ENCODE peak calls at places on chromosomes 13 and 19, in ten cellular contexts. P is K562, L is ovary, E is A549, Z is tibial nerve, Y is transverse colon, T is stomach, R is HepG2, V is SK-N-SH, H is sigmoid colon. S is an unnamed sample.

GRCh38 chr19:39752390-39752789 is 14.6 kb upstream of the CLC start:
- DNase-seq in P (no peak), L (no peak), E (no peak), Z (no peak), Y (no peak), T (no peak), R (no peak), V (no peak), H (no peak), S (no peak)

GRCh38 chr19:51808333-51808986 is 13.5 kb downstream of the FPR3 start:
- DNase-seq in P (peak), L (no peak), E (peak), Z (no peak), Y (no peak), T (no peak), R (peak), V (peak), H (no peak), S (no peak)

GRCh38 chr13:40191186-40191980 is 475.1 kb downstream of the FOXO1 start:
- DNase-seq in P (no peak), L (no peak), E (no peak), Z (no peak), Y (no peak), T (no peak), R (no peak), V (no peak), H (no peak), S (no peak)

GRCh38 chr19:29845576-29846176 is 33.9 kb downstream of the CCNE1 start:
- DNase-seq in P (peak), L (peak), E (peak), Z (no peak), Y (peak), T (no peak), R (no peak), V (peak), H (no peak), S (no peak)

GRCh38 chr13:104757712-104758111 is 1691.5 kb upstream of the SLC10A2 start:
- DNase-seq in P (no peak), L (no peak), E (no peak), Z (no peak), Y (no peak), T (no peak), R (no peak), V (no peak), H (no peak), S (no peak)

GRCh38 chr13:113474179-113474578 is 16.3 kb downstream of the DCUN1D2 start:
- DNase-seq in P (no peak), L (no peak), E (no peak), Z (no peak), Y (peak), T (no peak), R (no peak), V (no peak), H (no peak), S (peak)

GRCh38 chr13:78121459-78122348 is 203.1 kb upstream of the EDNRB start:
- DNase-seq in P (peak), L (no peak), E (peak), Z (no peak), Y (peak), T (peak), R (peak), V (peak), H (no peak), S (no peak)

GRCh38 chr13:40315416-40316064 is 350.9 kb downstream of the FOXO1 start:
- DNase-seq in P (no peak), L (no peak), E (no peak), Z (no peak), Y (no peak), T (no peak), R (no peak), V (no peak), H (no peak), S (peak)

GRCh38 chr13:42396501-42396900 is 124.5 kb downstream of the AKAP11 start:
- DNase-seq in P (no peak), L (no peak), E (no peak), Z (no peak), Y (no peak), T (no peak), R (no peak), V (no peak), H (no peak), S (no peak)

GRCh38 chr19:29528350-29528945 is 2.7 kb downstream of the VSTM2B start:
- DNase-seq in P (peak), L (peak), E (peak), Z (no peak), Y (peak), T (no peak), R (peak), V (peak), H (peak), S (no peak)

GRCh38 chr19:7524523-7524922 is 2.1 kb downstream of the MCOLN1 start:
- DNase-seq in P (no peak), L (no peak), E (no peak), Z (no peak), Y (no peak), T (no peak), R (no peak), V (no peak), H (no peak), S (no peak)

GRCh38 chr19:15629003-15629880 is 11.5 kb upstream of the CYP4F3 start:
- DNase-seq in P (peak), L (peak), E (peak), Z (peak), Y (peak), T (peak), R (peak), V (peak), H (peak), S (peak)

GRCh38 chr13:96379967-96380366 is 290.1 kb downstream of the HS6ST3 start:
- DNase-seq in P (no peak), L (no peak), E (no peak), Z (no peak), Y (no peak), T (no peak), R (no peak), V (no peak), H (no peak), S (no peak)

GRCh38 chr13:75217949-75218348 is 264.0 kb downstream of the TBC1D4 start:
- DNase-seq in P (no peak), L (no peak), E (no peak), Z (no peak), Y (no peak), T (no peak), R (no peak), V (no peak), H (no peak), S (no peak)

GRCh38 chr13:24540236-24541126 is 27.9 kb upstream of the PARP4 start:
- DNase-seq in P (peak), L (no peak), E (peak), Z (no peak), Y (no peak), T (no peak), R (peak), V (peak), H (no peak), S (no peak)

GRCh38 chr13:59266478-59267063 is 897.2 kb downstream of the DIAPH3 start:
- DNase-seq in P (no peak), L (no peak), E (no peak), Z (no peak), Y (no peak), T (no peak), R (no peak), V (no peak), H (no peak), S (no peak)

GRCh38 chr19:20077791-20078463 is at the start of gene ZNF90:
- DNase-seq in P (peak), L (peak), E (peak), Z (peak), Y (peak), T (peak), R (peak), V (peak), H (peak), S (peak)

GRCh38 chr13:38902551-38902950 is 88.1 kb downstream of the STOML3 start:
- DNase-seq in P (no peak), L (no peak), E (no peak), Z (no peak), Y (no peak), T (no peak), R (no peak), V (no peak), H (no peak), S (no peak)

GRCh38 chr13:103525530-103525929 is 459.3 kb upstream of the SLC10A2 start:
- DNase-seq in P (no peak), L (no peak), E (no peak), Z (no peak), Y (no peak), T (no peak), R (no peak), V (no peak), H (no peak), S (no peak)

GRCh38 chr19:41309225-41310030 is 544 bp upstream of the CCDC97 start:
- DNase-seq in P (peak), L (no peak), E (no peak), Z (no peak), Y (no peak), T (no peak), R (no peak), V (no peak), H (no peak), S (no peak)

GRCh38 chr19:3118232-3119070 is 17.4 kb upstream of the GNA15 start:
- DNase-seq in P (no peak), L (no peak), E (no peak), Z (no peak), Y (no peak), T (no peak), R (no peak), V (no peak), H (no peak), S (no peak)

GRCh38 chr19:22052644-22053013 is 345 bp downstream of the ZNF257 start:
- DNase-seq in P (peak), L (no peak), E (no peak), Z (no peak), Y (no peak), T (no peak), R (no peak), V (peak), H (peak), S (no peak)

GRCh38 chr19:56137405-56137804 is 3.7 kb upstream of the ZNF444 start:
- DNase-seq in P (no peak), L (no peak), E (peak), Z (no peak), Y (peak), T (peak), R (no peak), V (no peak), H (no peak), S (no peak)

GRCh38 chr13:114107686-114108081 is 24.7 kb downstream of the RASA3 start:
- DNase-seq in P (no peak), L (no peak), E (no peak), Z (no peak), Y (peak), T (no peak), R (no peak), V (peak), H (peak), S (no peak)

GRCh38 chr13:67515895-67516294 is 285.8 kb upstream of the PCDH9 start:
- DNase-seq in P (no peak), L (no peak), E (no peak), Z (no peak), Y (no peak), T (no peak), R (no peak), V (no peak), H (no peak), S (no peak)

GRCh38 chr13:102367836-102368235 is 34.0 kb downstream of the FGF14 start:
- DNase-seq in P (no peak), L (no peak), E (no peak), Z (no peak), Y (no peak), T (no peak), R (no peak), V (no peak), H (no peak), S (no peak)

GRCh38 chr19:48933382-48933932 is at the start of gene DHDH:
- DNase-seq in P (peak), L (peak), E (peak), Z (no peak), Y (peak), T (peak), R (peak), V (peak), H (peak), S (no peak)

GRCh38 chr19:29668746-29669609 is 3.7 kb downstream of the PLEKHF1 start:
- DNase-seq in P (no peak), L (no peak), E (no peak), Z (no peak), Y (no peak), T (no peak), R (no peak), V (no peak), H (peak), S (no peak)

GRCh38 chr13:40350283-40350992 is 316.0 kb downstream of the FOXO1 start:
- DNase-seq in P (no peak), L (no peak), E (no peak), Z (no peak), Y (no peak), T (no peak), R (no peak), V (no peak), H (no peak), S (no peak)

GRCh38 chr13:45807520-45808099 is 43.9 kb downstream of the SIAH3 start:
- DNase-seq in P (peak), L (no peak), E (peak), Z (no peak), Y (no peak), T (peak), R (peak), V (peak), H (no peak), S (no peak)

GRCh38 chr19:55301459-55302331 is 17.9 kb downstream of the BRSK1 start:
- DNase-seq in P (peak), L (peak), E (peak), Z (peak), Y (peak), T (peak), R (peak), V (peak), H (peak), S (peak)

GRCh38 chr13:30978981-30979956 is 46.8 kb downstream of the TEX26 start:
- DNase-seq in P (peak), L (no peak), E (peak), Z (no peak), Y (peak), T (peak), R (peak), V (peak), H (no peak), S (peak)

GRCh38 chr19:15091918-15092753 is 10.1 kb downstream of the OR1I1 start:
- DNase-seq in P (peak), L (no peak), E (peak), Z (no peak), Y (no peak), T (no peak), R (peak), V (peak), H (peak), S (no peak)

GRCh38 chr13:79998386-79998785 is 342.5 kb downstream of the SPRY2 start:
- DNase-seq in P (no peak), L (no peak), E (no peak), Z (no peak), Y (no peak), T (no peak), R (no peak), V (no peak), H (no peak), S (no peak)

GRCh38 chr19:2722541-2723344 is 1.6 kb upstream of the DIRAS1 start:
- DNase-seq in P (peak), L (peak), E (peak), Z (no peak), Y (peak), T (peak), R (no peak), V (peak), H (peak), S (no peak)

GRCh38 chr13:36814465-36814864 is 4.6 kb upstream of the RFXAP start:
- DNase-seq in P (peak), L (no peak), E (no peak), Z (no peak), Y (no peak), T (no peak), R (no peak), V (no peak), H (no peak), S (no peak)

GRCh38 chr13:64817721-64818120 is 2412.4 kb downstream of the PCDH9 start:
- DNase-seq in P (no peak), L (no peak), E (no peak), Z (no peak), Y (no peak), T (no peak), R (no peak), V (no peak), H (no peak), S (no peak)

GRCh38 chr13:44191103-44191502 is 182.5 kb upstream of the SERP2 start:
- DNase-seq in P (no peak), L (no peak), E (no peak), Z (no peak), Y (no peak), T (no peak), R (no peak), V (no peak), H (no peak), S (no peak)

DNA sequence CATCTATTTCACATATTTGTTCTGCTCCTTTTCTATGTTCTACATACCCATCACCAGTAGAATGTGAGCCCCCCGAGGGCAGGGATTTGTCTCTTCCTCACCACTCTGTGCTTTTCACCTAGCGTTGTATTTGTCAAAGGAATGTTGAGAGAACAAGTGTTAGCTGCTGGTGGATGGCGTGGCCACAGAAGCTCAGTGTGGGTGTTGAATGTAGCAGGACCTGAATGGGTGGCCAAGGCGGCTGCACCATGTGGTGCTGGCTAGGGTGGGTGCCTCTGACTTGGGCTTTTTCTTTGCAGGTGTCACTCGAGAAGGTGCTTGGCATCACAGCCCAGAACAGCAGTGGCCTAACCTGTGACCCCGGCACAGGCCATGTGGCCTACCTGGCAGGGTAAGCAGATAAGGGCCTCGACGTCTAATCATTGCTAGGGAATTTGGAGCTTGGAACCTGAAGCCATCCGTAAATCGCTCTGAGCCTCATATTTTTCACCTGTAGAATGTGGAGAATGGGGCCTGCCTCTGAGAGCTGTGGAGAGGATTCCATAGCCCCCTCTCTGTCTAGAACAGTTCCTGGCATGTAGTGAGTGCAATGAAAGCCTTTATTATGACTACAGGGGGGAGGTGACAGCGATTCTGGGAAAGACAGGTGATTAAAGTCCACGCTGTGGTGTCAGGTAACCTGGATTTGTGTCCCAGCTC is 3.9 kb downstream of the WDR62 start:
- DNase-seq in P (no peak), L (no peak), E (no peak), Z (no peak), Y (no peak), T (no peak), R (peak), V (no peak), H (no peak), S (no peak)
- TF ChIP-seq EP300 in P (no peak), L (no peak), E (no peak), Z (no peak), Y (no peak), T (no peak), R (peak), V (no peak), H (no peak), S (no peak)

DNA sequence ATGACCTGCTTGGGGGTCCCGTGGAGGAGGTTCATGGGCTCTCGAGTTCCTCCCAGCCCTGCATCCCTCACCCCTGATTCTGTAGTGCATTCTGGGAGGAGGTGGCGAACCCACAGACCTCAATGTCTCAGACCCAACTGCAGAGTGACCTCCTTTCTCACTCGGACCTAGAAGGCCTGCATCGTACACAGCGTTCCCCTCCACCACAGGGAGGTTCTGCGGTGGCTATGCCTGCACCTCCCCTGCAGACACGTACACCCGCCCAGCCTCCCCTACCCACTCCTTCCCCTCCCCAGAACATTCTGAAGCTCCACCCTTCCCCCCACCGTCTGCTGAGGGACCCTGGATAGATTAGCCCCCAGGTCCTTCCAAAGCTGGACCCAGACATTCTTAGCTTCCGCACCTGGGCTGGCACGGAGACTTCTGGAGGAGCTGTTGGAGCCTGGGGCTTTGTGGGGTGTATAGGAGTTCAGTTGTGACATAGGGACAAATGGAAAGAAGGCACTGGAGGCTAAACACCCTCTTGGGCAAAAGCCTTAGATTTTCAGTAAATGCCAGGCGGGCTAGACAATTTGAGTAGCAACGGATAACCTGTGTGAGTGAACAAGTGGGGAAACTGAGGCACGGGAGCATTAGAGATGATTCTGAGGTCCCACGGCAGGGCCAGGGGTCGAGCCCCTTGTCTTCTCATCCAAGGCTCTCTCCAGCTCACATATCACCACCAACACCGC is 455 bp upstream of the FSD1 start:
- DNase-seq in P (no peak), L (no peak), E (no peak), Z (no peak), Y (peak), T (no peak), R (no peak), V (no peak), H (no peak), S (no peak)
- H3K4me3 ChIP-seq in P (peak), L (no peak), E (peak), Z (no peak), Y (peak), T (peak), R (no peak), V (peak), H (peak), S (peak)

DNA sequence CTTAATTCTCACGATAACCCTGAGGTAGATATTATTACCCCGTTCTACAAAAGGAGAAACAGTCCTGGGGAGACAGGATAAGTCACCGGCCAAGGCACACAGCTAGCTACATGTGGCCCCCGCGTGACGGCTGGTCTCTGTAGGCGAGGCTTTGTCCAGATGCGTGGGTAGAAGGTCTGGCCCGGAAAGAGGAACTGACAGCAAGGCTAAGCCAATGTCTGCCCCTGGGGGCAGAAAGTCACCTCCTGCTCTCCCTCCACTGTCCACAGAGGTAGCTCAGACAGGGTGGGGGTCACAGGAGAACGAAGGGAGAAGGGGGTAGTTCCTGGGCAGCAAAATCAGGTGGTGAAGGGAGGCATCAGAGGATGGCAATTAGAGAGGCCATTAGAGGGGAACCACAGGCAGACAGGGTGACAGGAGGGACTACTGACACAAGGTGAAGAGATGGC is 1.8 kb downstream of the APOC4 start:
- DNase-seq in P (peak), L (no peak), E (no peak), Z (peak), Y (peak), T (peak), R (no peak), V (no peak), H (peak), S (no peak)
- TF ChIP-seq CTCF in P (peak), L (no peak), E (no peak), Z (no peak), Y (no peak), T (no peak), R (no peak), V (no peak), H (no peak), S (no peak)

DNA sequence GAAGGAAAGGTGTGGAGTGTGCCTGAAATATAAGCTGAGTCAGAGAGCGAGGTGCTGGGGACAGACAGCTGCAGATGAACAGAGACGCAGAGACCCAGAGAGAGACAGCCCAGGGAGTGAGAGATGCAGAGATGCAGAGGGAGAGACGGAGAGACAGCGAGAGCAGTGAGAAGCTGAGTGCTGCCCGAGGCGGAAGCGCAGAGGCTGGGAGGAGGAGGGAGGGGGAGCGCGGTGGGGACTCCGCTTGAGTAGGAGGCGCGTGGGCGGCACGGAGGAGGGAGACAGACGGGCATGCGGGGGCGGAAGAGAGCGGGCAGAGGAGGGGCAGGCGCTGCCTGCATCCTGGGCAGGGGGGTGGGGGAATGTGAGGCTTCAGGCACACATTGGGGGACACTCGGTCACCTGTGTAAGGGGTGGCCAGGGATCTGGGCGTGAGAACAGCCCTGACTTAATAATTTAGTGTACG is 25.7 kb downstream of the SLC8A2 start:
- DNase-seq in P (peak), L (peak), E (peak), Z (no peak), Y (peak), T (peak), R (no peak), V (peak), H (no peak), S (no peak)
- TF ChIP-seq EP300 in P (no peak), L (no peak), E (no peak), Z (no peak), Y (no peak), T (no peak), R (no peak), V (no peak), H (no peak), S (no peak)

GRCh38 chr19:38684078-38684861 is 36.8 kb downstream of the ACTN4 start:
- DNase-seq in P (peak), L (peak), E (peak), Z (peak), Y (peak), T (peak), R (no peak), V (no peak), H (peak), S (no peak)
- H3K4me3 ChIP-seq in P (no peak), L (no peak), E (peak), Z (no peak), Y (no peak), T (no peak), R (no peak), V (no peak), H (no peak), S (no peak)

S was measured in esophagus muscularis mucosa.